ENCODE peak calls at places on chromosomes 2 and 18, in eight cellular contexts. M, I, C, D, X, P, G and Q are unnamed samples.

GRCh38 chr2:217868911-217869334 is 133.9 kb downstream of the TNS1 start:
- DNase-seq in M (no peak), X (peak; percentile 41), D (peak; percentile 89), C (peak; percentile 70), I (no peak), P (no peak), G (no peak), Q (no peak)

GRCh38 chr2:62724886-62725711 is 19.6 kb downstream of the EHBP1 start:
- DNase-seq in D (peak; percentile 63), P (no peak), G (peak; percentile 42), M (peak; percentile 22), I (no peak), X (peak; percentile 20), C (no peak), Q (peak; percentile 30)

GRCh38 chr2:44793322-44793870 is 148.1 kb upstream of the SIX3 start:
- DNase-seq in X (no peak), M (no peak), D (no peak), P (no peak), I (no peak), G (no peak), C (no peak), Q (no peak)

GRCh38 chr2:191521608-191522208 is 156.2 kb upstream of the NABP1 start:
- DNase-seq in P (no peak), C (no peak), G (no peak), X (no peak), I (peak; percentile 40), D (no peak), M (peak; percentile 26), Q (no peak)

GRCh38 chr18:76756491-76757288 is 65.7 kb upstream of the ZNF236 start:
- DNase-seq in X (no peak), G (no peak), C (peak; percentile 65), P (no peak), D (peak; percentile 93), I (peak; percentile 9), M (no peak), Q (no peak)

GRCh38 chr18:10475633-10476388 is 21.4 kb downstream of the APCDD1 start:
- DNase-seq in G (no peak), P (no peak), I (no peak), M (no peak), X (peak; percentile 37), D (no peak), C (no peak), Q (no peak)

GRCh38 chr18:23540867-23541266 is 37.6 kb downstream of the RMC1 start:
- DNase-seq in D (no peak), G (no peak), I (no peak), C (no peak), P (no peak), M (no peak), X (no peak), Q (no peak)

GRCh38 chr2:71291398-71291797 is 40.2 kb upstream of the ZNF638 start:
- DNase-seq in G (no peak), I (no peak), M (no peak), D (no peak), P (no peak), X (no peak), C (no peak), Q (no peak)

GRCh38 chr2:232997749-232998665 is 15.0 kb downstream of the NGEF start:
- DNase-seq in I (no peak), G (no peak), P (no peak), M (no peak), D (peak; percentile 52), X (no peak), C (no peak), Q (no peak)

GRCh38 chr2:152500336-152500735 is 165.4 kb downstream of the FMNL2 start:
- DNase-seq in M (no peak), C (no peak), I (no peak), G (no peak), X (no peak), P (no peak), D (no peak), Q (no peak)

GRCh38 chr18:7982216-7982615 is 415.1 kb downstream of the PTPRM start:
- DNase-seq in D (no peak), C (no peak), X (no peak), I (no peak), P (no peak), M (no peak), G (no peak), Q (no peak)

GRCh38 chr18:7987284-7987976 is 420.3 kb downstream of the PTPRM start:
- DNase-seq in M (no peak), G (no peak), X (no peak), P (no peak), I (no peak), C (no peak), D (no peak), Q (no peak)
- TF ChIP-seq POLR2A in M (no peak), G (no peak), X (no peak), P (no peak), I (no peak), C (no peak), D (no peak), Q (no peak)

GRCh38 chr2:37916512-37917082 is 8.5 kb upstream of the RMDN2 start:
- DNase-seq in X (no peak), G (no peak), I (no peak), D (peak; percentile 97), C (peak; percentile 80), P (no peak), M (no peak), Q (peak; percentile 39)
- H3K4me3 ChIP-seq in X (no peak overlapping the region), G (no peak overlapping the region), I (no peak overlapping the region), D (no peak overlapping the region), C (no peak overlapping the region), P (no peak overlapping the region), M (no peak overlapping the region), Q (no peak overlapping the region)

GRCh38 chr2:238527565-238527964 is 100.8 kb downstream of the ASB1 start:
- DNase-seq in G (no peak), C (no peak), D (no peak), X (no peak), P (no peak), I (no peak), M (no peak), Q (no peak)

GRCh38 chr2:238521870-238522269 is 95.1 kb downstream of the ASB1 start:
- DNase-seq in P (no peak), I (no peak), C (no peak), M (no peak), D (no peak), G (no peak), X (no peak), Q (no peak)

GRCh38 chr2:238525990-238526389 is 99.3 kb downstream of the ASB1 start:
- DNase-seq in X (no peak), I (no peak), G (no peak), D (no peak), C (no peak), P (no peak), M (no peak), Q (no peak)

GRCh38 chr2:238523158-238524110 is 96.7 kb downstream of the ASB1 start:
- DNase-seq in X (peak; percentile 62), M (no peak), D (peak; percentile 97), C (peak; percentile 73), P (no peak), I (peak; percentile 93), G (no peak), Q (peak; percentile 13)

DNA sequence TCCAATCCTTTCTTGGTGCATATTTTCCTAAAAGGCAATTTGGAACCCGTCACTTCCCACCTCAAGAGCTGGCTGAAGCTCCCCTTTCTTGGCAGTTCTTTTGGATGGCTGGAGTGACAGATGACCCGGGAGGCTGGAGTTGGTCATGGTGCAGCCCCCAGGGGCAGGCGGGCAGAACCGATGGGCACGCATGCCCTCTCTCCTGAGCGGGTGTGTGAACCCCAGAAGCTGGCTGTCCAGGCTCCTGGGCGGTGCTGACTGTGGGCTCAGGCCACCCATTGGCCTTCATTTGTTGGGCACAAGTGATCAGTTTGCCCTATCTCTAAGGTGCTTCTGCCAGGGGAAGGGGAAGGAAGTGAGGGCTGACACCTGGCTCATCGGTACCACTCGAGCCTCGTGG is 97.9 kb downstream of the ASB1 start:
- DNase-seq in M (no peak), D (no peak), I (no peak), P (no peak), G (no peak), C (no peak), X (no peak), Q (no peak)
- TF ChIP-seq POLR2A in M (no peak), D (no peak), I (no peak), P (no peak), G (no peak), C (no peak), X (no peak), Q (no peak)

GRCh38 chr2:174149530-174149929 is 98.8 kb downstream of the OLA1 start:
- DNase-seq in C (no peak), G (no peak), P (no peak), I (no peak), D (no peak), X (no peak), M (no peak), Q (no peak)
- H3K4me3 ChIP-seq in C (no peak overlapping the region), G (no peak overlapping the region), P (no peak overlapping the region), I (no peak overlapping the region), D (no peak overlapping the region), X (no peak overlapping the region), M (no peak overlapping the region), Q (no peak overlapping the region)

GRCh38 chr18:35324926-35325655 is 19.1 kb downstream of the ZNF24 start:
- DNase-seq in I (no peak), X (no peak), D (no peak), P (no peak), M (no peak), G (no peak), C (no peak), Q (no peak)
- TF ChIP-seq POLR2A in I (no peak), X (no peak), D (no peak), P (no peak), M (no peak), G (no peak), C (no peak), Q (no peak)

GRCh38 chr2:9179572-9180201 is 26.9 kb upstream of the ASAP2 start:
- DNase-seq in I (peak; percentile 78), C (peak; percentile 52), X (peak; percentile 29), M (peak; percentile 83), G (no peak), P (no peak), D (peak; percentile 82), Q (peak; percentile 55)

GRCh38 chr2:9174771-9175441 is 31.7 kb upstream of the ASAP2 start:
- DNase-seq in X (no peak), M (no peak), I (no peak), G (no peak), P (no peak), C (no peak), D (no peak), Q (no peak)

GRCh38 chr2:9178110-9178904 is 28.3 kb upstream of the ASAP2 start:
- DNase-seq in C (no peak), X (no peak), D (no peak), G (no peak), P (no peak), I (no peak), M (no peak), Q (peak; percentile 48)

GRCh38 chr2:9184319-9184807 is 22.2 kb upstream of the ASAP2 start:
- DNase-seq in C (no peak), M (no peak), D (no peak), X (no peak), P (no peak), I (no peak), G (no peak), Q (no peak)

GRCh38 chr2:9178905-9179571 is 27.6 kb upstream of the ASAP2 start:
- DNase-seq in G (no peak), D (peak; percentile 92), X (peak; percentile 49), I (peak; percentile 93), M (no peak), C (peak; percentile 72), P (no peak), Q (peak; percentile 51)
- H3K4me3 ChIP-seq in G (no peak overlapping the region), D (no peak overlapping the region), X (no peak overlapping the region), I (no peak overlapping the region), M (peak overlapping the region; percentile 26), C (no peak overlapping the region), P (no peak overlapping the region), Q (no peak overlapping the region)